ENCODE peak calls at places on chromosomes 12 and 14, in eight cellular contexts. K is stomach, H is psoas muscle, J is A549, X is OCI-LY7, V is AG04449, Q is BE2C, C is IMR-90. F is an unnamed sample.
A peak's percentile ranks its signal among the peaks of the same experiment; 100 is the strongest.

GRCh38 chr12:102031852-102032251 is 29.9 kb downstream of the WASHC3 start:
- DNase-seq in K (no peak), H (no peak), J (no peak), X (no peak), V (no peak), Q (no peak), C (no peak), F (no peak)

GRCh38 chr12:116881325-116881866 is at the start of gene HRK:
- DNase-seq in K (no peak), H (no peak), J (no peak), X (peak; percentile 78), V (no peak), Q (peak; percentile 45), C (no peak), F (no peak)

GRCh38 chr14:72801841-72802587 is 91.9 kb downstream of the DPF3 start:
- DNase-seq in K (no peak), H (no peak), J (no peak), X (no peak), V (no peak), Q (no peak), C (peak; percentile 31), F (no peak)

GRCh38 chr14:65847065-65847847 is 434.7 kb downstream of the FUT8 start:
- DNase-seq in K (no peak), H (no peak), J (no peak), X (peak; percentile 47), V (no peak), Q (no peak), C (no peak), F (no peak)

GRCh38 chr12:124809391-124809790 is 54.3 kb downstream of the SCARB1 start:
- DNase-seq in K (no peak), H (no peak), J (no peak), X (no peak), V (no peak), Q (no peak), C (no peak), F (no peak)

GRCh38 chr14:64998455-64998931 is 11.8 kb downstream of the FNTB start:
- DNase-seq in K (no peak), H (no peak), J (no peak), X (no peak), V (no peak), Q (no peak), C (peak; percentile 32), F (no peak)

GRCh38 chr12:65660096-65660495 is 164.2 kb upstream of the HMGA2 start:
- DNase-seq in K (no peak), H (no peak), J (no peak), X (no peak), V (no peak), Q (no peak), C (no peak), F (no peak)

GRCh38 chr14:74978416-74978947 is 23.1 kb upstream of the PGF start:
- DNase-seq in K (no peak), H (no peak), J (no peak), X (no peak), V (no peak), Q (peak; percentile 68), C (no peak), F (no peak)

DNA sequence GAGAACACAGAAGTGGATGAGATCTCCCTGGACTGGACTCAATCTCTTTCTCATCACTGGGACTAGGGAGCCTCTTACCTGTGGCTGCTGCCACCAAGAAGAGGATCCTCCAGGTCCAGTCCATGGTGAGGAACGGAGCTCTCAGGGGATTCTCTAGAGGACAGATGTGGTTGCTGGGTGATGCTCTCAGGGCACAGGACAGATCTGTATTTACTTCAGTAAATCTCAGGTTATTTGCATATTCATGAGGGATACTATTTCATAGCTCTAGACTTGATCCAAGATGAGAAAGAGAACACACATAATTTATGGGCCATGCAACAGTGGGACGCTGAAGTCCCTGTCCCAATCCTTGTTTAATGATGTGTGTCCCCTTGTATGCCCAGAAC is 460.5 kb downstream of the TMEM121 start:
- DNase-seq in K (no peak), H (no peak), J (no peak), X (no peak), V (no peak), Q (no peak), C (no peak), F (no peak)
- H3K4me3 ChIP-seq in K (no peak overlapping the region), H (no peak overlapping the region), J (no peak overlapping the region), X (no peak overlapping the region), V (no peak overlapping the region), Q (no peak overlapping the region), C (no peak overlapping the region), F (no peak overlapping the region)

GRCh38 chr14:100305446-100306255 is 593 bp downstream of the SLC25A29 start:
- DNase-seq in K (peak; percentile 43), H (peak; percentile 40), J (no peak), X (peak; percentile 43), V (no peak), Q (peak; percentile 35), C (no peak), F (no peak)

GRCh38 chr14:100303925-100304324 is 2.3 kb downstream of the SLC25A29 start:
- DNase-seq in K (no peak), H (no peak), J (no peak), X (no peak), V (no peak), Q (no peak), C (no peak), F (no peak)

GRCh38 chr14:100304825-100305445 is 1.3 kb downstream of the SLC25A29 start:
- DNase-seq in K (peak; percentile 88), H (no peak), J (peak; percentile 35), X (no peak), V (no peak), Q (no peak), C (peak; percentile 22), F (no peak)

GRCh38 chr14:100302616-100303015 is 3.6 kb downstream of the SLC25A29 start:
- DNase-seq in K (peak; percentile 50), H (no peak), J (peak; percentile 42), X (no peak), V (no peak), Q (no peak), C (no peak), F (no peak)

GRCh38 chr14:100303179-100303578 is 3.1 kb downstream of the SLC25A29 start:
- DNase-seq in K (no peak), H (no peak), J (peak; percentile 42), X (peak; percentile 25), V (no peak), Q (peak; percentile 53), C (no peak), F (no peak)
- H3K4me3 ChIP-seq in K (no peak overlapping the region), H (no peak overlapping the region), J (no peak overlapping the region), X (no peak overlapping the region), V (no peak overlapping the region), Q (no peak overlapping the region), C (no peak overlapping the region), F (no peak overlapping the region)

DNA sequence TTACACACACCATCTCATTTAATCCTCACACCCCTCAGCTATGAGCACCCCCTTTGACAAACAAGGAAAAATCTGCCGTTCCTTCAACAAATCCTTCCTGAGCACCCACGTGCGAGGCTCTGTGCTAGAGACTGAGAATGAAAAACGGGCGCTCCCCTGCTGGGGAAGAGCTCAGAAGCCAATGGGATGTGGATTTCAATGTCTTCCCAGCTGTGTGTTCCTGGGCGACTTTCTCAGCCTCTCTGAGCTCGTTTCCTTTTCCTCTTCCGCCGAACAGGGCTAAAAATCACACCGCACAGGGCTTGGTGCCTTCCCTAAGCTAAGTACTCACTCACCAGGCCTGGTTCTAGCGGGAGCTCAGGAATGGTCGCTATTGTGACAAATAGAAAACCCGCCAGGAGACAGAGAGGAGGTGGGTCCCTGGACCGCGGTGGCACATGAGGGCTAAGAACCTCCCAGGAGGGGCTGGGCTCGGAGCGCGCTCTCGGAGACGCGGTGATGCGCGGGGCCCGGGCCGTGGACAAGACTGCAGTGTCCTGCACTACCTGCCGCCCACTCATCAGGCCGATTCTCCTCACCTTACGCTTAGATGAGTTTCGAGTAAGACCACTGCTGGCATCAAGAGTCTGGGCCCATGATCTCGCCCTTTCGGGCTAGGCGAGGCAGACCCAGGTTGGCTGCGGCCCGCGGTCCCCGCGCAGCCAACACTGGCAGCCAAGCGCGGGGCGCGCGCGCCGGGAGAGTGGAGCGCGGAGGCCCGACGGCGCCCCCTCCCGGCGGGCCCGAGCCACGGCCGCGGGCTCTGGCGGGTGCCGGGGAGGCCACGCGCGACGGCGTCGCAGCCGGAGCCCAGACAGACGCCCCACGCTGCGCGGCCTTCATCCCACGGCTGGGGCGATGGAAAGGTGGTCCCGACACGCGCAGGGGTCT is 17.0 kb downstream of the ZDHHC22 start:
- DNase-seq in K (peak; percentile 72), H (peak; percentile 62), J (peak; percentile 48), X (peak; percentile 51), V (no peak), Q (peak; percentile 71), C (peak; percentile 16), F (no peak)
- H3K4me3 ChIP-seq in K (peak overlapping the region; percentile 58), H (peak overlapping the region; percentile 65), J (peak overlapping the region; percentile 47), X (peak overlapping the region; percentile 39), V (peak overlapping the region; percentile 58), Q (peak overlapping the region; percentile 65), C (peak overlapping the region; percentile 62), F (peak overlapping the region; percentile 55)

GRCh38 chr12:57765698-57766463 is 997 bp downstream of the CYP27B1 start:
- DNase-seq in K (no peak), H (no peak), J (no peak), X (no peak), V (no peak), Q (no peak), C (no peak), F (no peak)

GRCh38 chr12:57765003-57765697 is 1.7 kb downstream of the CYP27B1 start:
- DNase-seq in K (peak; percentile 45), H (peak; percentile 38), J (peak; percentile 74), X (no peak), V (no peak), Q (peak; percentile 49), C (peak; percentile 17), F (no peak)

GRCh38 chr12:57767317-57767716 is 439 bp upstream of the CYP27B1 start:
- DNase-seq in K (no peak), H (no peak), J (no peak), X (no peak), V (no peak), Q (no peak), C (no peak), F (no peak)

GRCh38 chr12:57767876-57768275 is 998 bp upstream of the CYP27B1 start:
- DNase-seq in K (no peak), H (no peak), J (no peak), X (no peak), V (no peak), Q (no peak), C (no peak), F (no peak)

DNA sequence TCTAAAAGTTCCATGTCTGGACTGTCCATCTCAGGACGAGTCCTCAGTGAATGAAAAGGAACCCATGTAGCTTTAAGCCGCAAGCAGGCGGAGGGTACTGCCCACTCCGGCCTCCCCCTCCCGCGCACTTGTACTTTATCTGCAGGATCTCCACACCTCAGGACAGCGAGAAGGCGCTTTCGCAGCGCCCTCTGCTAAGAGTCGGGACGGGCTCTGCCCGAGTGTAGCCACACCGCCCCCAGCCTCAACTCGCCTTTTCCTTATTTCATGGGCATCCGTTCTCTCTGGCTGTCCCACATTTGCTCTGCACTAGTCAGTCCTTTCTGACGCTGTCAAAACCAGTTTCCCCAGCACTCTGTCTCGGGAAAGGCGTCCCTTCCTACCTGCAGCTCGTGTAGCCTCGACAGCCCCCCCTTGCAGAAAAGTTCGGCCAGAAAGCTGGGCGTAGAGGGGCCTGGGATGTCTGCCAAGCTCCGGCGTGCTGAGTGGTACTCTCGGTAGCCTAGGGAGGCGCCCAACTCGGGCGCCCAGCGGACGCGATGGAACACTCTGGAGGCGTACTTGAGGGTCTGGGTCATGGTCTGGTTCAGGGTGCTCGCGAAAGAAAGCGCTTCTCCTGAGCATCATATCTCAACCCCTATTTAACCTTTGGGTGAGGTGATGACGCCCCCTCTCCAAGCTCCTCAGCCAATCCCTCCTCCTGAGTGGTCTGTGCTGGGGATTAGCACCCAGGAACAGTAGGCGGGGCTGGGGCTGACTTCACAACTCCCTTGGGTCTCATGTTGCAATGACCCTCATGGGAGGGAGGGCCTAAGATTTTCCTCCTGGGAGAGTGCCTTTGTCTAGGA is at the start of gene CYP27B1:
- DNase-seq in K (no peak), H (no peak), J (peak; percentile 54), X (no peak), V (no peak), Q (peak; percentile 46), C (peak; percentile 7), F (no peak)
- H3K4me3 ChIP-seq in K (peak within 1 kb of the TSS; percentile 65), H (peak within 1 kb of the TSS; percentile 51), J (peak within 1 kb of the TSS; percentile 52), X (no peak within 1 kb of the TSS), V (peak within 1 kb of the TSS; percentile 40), Q (peak within 1 kb of the TSS; percentile 2), C (peak within 1 kb of the TSS; percentile 10), F (peak within 1 kb of the TSS; percentile 57)

F was measured in Panc1.